ENCODE peak calls at places on chromosomes 11 and 22, in five cellular contexts. P is tibial artery, R is ovary, F is lung, L is breast epithelium. N is an unnamed sample. For H3K4me1, the result is how much of the 10 kb centered on the place peaks cover.

GRCh38 chr11:3049430-3050243 is 7.6 kb downstream of the CARS1 start:
- DNase-seq in P (peak), R (peak), F (peak), L (peak), N (no peak)

GRCh38 chr11:70493891-70494290 is 95.6 kb downstream of the CTTN start:
- DNase-seq in P (no peak), R (peak), F (no peak), L (peak), N (peak)

GRCh38 chr11:112216591-112217105 is 9.6 kb upstream of the PTS start:
- DNase-seq in P (no peak), R (no peak), F (no peak), L (no peak), N (no peak)

GRCh38 chr11:110962907-110963306 is 250.7 kb upstream of the ARHGAP20 start:
- DNase-seq in P (no peak), R (no peak), F (no peak), L (no peak), N (no peak)

GRCh38 chr22:35023692-35024363 is 42.1 kb upstream of the ISX start:
- DNase-seq in P (peak), R (peak), F (peak), L (peak), N (peak)

GRCh38 chr11:64218628-64219353 is 7.2 kb downstream of the TRPT1 start:
- DNase-seq in P (no peak), R (no peak), F (no peak), L (no peak), N (no peak)

GRCh38 chr11:113202431-113202830 is 112.0 kb upstream of the TTC12 start:
- DNase-seq in P (no peak), R (no peak), F (no peak), L (no peak), N (peak)

GRCh38 chr11:12862761-12863469 is 146.2 kb upstream of the RASSF10 start:
- DNase-seq in P (no peak), R (peak), F (no peak), L (no peak), N (no peak)

GRCh38 chr22:23704062-23704461 is 13.2 kb downstream of the RGL4 start:
- DNase-seq in P (no peak), R (no peak), F (no peak), L (no peak), N (no peak)

GRCh38 chr11:111788051-111788450 is 21.9 kb upstream of the PPP2R1B start:
- DNase-seq in P (no peak), R (no peak), F (no peak), L (no peak), N (no peak)

GRCh38 chr11:94046796-94047195 is 25.6 kb downstream of the HEPHL1 start:
- DNase-seq in P (no peak), R (no peak), F (no peak), L (no peak), N (no peak)

GRCh38 chr22:18042685-18043084 is 18.3 kb upstream of the MICAL3 start:
- DNase-seq in P (no peak), R (no peak), F (no peak), L (no peak), N (no peak)

DNA sequence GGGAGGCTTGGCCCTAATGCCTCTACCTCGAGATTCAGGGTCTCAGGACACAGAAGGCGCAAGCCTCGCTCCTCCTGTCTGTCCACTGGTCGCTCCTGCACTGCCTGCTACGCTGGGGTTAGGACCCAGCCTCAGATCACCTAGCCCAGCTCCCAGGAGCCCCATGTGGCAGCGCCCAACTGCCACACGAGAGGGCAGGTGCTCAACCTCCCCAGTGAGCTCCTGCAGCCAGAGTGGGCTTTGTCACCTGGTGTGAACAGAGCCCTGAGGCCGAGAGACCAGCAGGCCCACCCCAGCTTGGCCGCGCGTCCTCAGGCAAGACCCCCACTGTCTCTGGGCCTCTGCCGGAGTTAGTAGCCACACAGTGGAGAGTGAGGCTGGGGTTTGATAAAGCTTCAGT is 21.7 kb upstream of the PPARA start:
- DNase-seq in P (no peak), R (no peak), F (no peak), L (no peak), N (no peak)
- H3K4me3 ChIP-seq in P (no peak), R (no peak), F (no peak), L (no peak), N (no peak)

DNA sequence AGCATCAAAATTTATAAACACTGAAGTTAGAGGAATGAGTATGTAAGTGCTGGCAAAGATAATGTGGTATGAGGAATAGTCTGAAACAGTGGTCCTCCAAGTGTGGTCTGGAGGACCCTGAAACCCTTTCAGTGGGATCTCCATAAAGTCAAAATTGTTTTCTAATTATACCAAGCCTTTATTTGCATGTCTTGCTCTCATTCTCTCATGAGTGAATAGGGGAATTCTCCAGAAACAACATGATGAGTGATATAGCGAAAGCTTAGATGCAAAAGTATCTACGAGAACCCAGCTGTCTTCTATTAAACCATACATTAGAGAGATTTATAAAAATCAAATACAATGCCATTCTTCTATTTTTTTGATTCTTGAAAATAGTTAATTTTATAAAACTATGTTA is 145.0 kb upstream of the RAG2 start:
- DNase-seq in P (no peak), R (no peak), F (no peak), L (no peak), N (no peak)
- H3K4me1 ChIP-seq in P (under half), R (under half), F (under half), L (under half), N (under half)

GRCh38 chr11:24264868-24265267 is 232.0 kb upstream of the LUZP2 start:
- DNase-seq in P (no peak), R (no peak), F (no peak), L (no peak), N (no peak)

GRCh38 chr11:24271798-24272197 is 225.1 kb upstream of the LUZP2 start:
- DNase-seq in P (no peak), R (no peak), F (no peak), L (no peak), N (no peak)

GRCh38 chr11:24267015-24267414 is 229.8 kb upstream of the LUZP2 start:
- DNase-seq in P (no peak), R (no peak), F (no peak), L (no peak), N (no peak)
- H3K4me3 ChIP-seq in P (no peak), R (no peak), F (no peak), L (no peak), N (no peak)

GRCh38 chr11:9680028-9680427 is 16.2 kb downstream of the SWAP70 start:
- DNase-seq in P (no peak), R (no peak), F (no peak), L (no peak), N (no peak)

GRCh38 chr11:9677951-9678350 is 14.1 kb downstream of the SWAP70 start:
- DNase-seq in P (no peak), R (no peak), F (no peak), L (no peak), N (no peak)

GRCh38 chr11:9681583-9682372 is 17.9 kb downstream of the SWAP70 start:
- DNase-seq in P (no peak), R (no peak), F (no peak), L (no peak), N (no peak)

GRCh38 chr11:9675691-9676090 is 11.8 kb downstream of the SWAP70 start:
- DNase-seq in P (no peak), R (no peak), F (no peak), L (no peak), N (no peak)

GRCh38 chr11:9678576-9678975 is 14.7 kb downstream of the SWAP70 start:
- DNase-seq in P (no peak), R (no peak), F (no peak), L (no peak), N (no peak)
- H3K4me1 ChIP-seq in P (under half), R (under half), F (under half), L (under half), N (under half)

GRCh38 chr22:47091241-47091691 is 328.8 kb downstream of the TBC1D22A start:
- DNase-seq in P (no peak), R (no peak), F (no peak), L (no peak), N (no peak)
- H3K4me3 ChIP-seq in P (peak), R (no peak), F (no peak), L (peak), N (no peak)

GRCh38 chr22:22180738-22181514 is 63.7 kb upstream of the VPREB1 start:
- DNase-seq in P (no peak), R (no peak), F (no peak), L (no peak), N (no peak)
- H3K4me1 ChIP-seq in P (under half), R (under half), F (under half), L (under half), N (under half)

DNA sequence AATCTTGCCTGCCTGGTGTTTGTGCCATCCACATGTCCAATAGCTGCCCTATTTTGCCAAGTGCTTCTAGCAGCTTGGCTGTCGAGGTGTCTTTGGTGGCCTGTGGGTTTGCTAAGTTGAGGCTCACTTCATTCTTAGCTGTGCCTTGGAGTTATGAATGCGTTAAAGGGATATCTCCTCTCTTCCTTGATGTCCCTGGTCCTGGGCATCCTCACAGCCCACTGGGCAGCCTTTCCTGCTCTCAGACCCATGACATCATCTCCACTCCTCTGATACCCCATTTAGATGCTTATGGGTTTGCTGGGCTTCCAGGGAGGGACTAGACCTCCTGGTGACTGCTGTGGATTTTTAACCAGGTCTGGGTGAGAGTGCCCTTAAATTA is 1.3 kb downstream of the LDLRAD3 start:
- DNase-seq in P (no peak), R (peak), F (no peak), L (no peak), N (no peak)
- H3K4me3 ChIP-seq in P (peak), R (peak), F (no peak), L (peak), N (peak)

GRCh38 chr22:29621761-29622526 is 18.5 kb downstream of the NF2 start:
- DNase-seq in P (no peak), R (no peak), F (no peak), L (no peak), N (no peak)
- H3K4me1 ChIP-seq in P (under half), R (under half), F (under half), L (under half), N (under half)

GRCh38 chr22:19761022-19761499 is 483 bp downstream of the TBX1 start:
- DNase-seq in P (no peak), R (no peak), F (no peak), L (no peak), N (no peak)
- H3K4me3 ChIP-seq in P (no peak), R (no peak), F (no peak), L (peak), N (peak)